ENCODE peak calls at places on chromosomes 1 and 21, in five cellular contexts. One of them, this sample, is unnamed.

GRCh38 chr1:45490121-45490622 is 791 bp downstream of the TESK2 start:
- DNase-seq in SK-N-SH: no peak
- DNase-seq in HL-60: peak
- DNase-seq in endothelial cell of umbilical vein: peak
- DNase-seq in suprapubic skin: no peak
- DNase-seq in this sample: no peak

GRCh38 chr1:236209713-236210112 is 67.4 kb downstream of the GPR137B start:
- DNase-seq in SK-N-SH: no peak
- DNase-seq in HL-60: no peak
- DNase-seq in endothelial cell of umbilical vein: no peak
- DNase-seq in suprapubic skin: no peak
- DNase-seq in this sample: no peak

GRCh38 chr1:177227978-177228720 is 57.4 kb downstream of the BRINP2 start:
- DNase-seq in SK-N-SH: no peak
- DNase-seq in HL-60: no peak
- DNase-seq in endothelial cell of umbilical vein: no peak
- DNase-seq in suprapubic skin: no peak
- DNase-seq in this sample: no peak

GRCh38 chr1:31633117-31633516 is 11.6 kb downstream of the PEF1 start:
- DNase-seq in SK-N-SH: no peak
- DNase-seq in HL-60: peak
- DNase-seq in endothelial cell of umbilical vein: no peak
- DNase-seq in suprapubic skin: no peak
- DNase-seq in this sample: no peak

GRCh38 chr1:182556279-182556678 is 32.8 kb downstream of the RNASEL start:
- DNase-seq in SK-N-SH: no peak
- DNase-seq in HL-60: no peak
- DNase-seq in endothelial cell of umbilical vein: no peak
- DNase-seq in suprapubic skin: no peak
- DNase-seq in this sample: no peak

GRCh38 chr1:45325816-45326506 is 734 bp upstream of the HPDL start:
- DNase-seq in SK-N-SH: peak
- DNase-seq in HL-60: no peak
- DNase-seq in endothelial cell of umbilical vein: no peak
- DNase-seq in suprapubic skin: no peak
- DNase-seq in this sample: no peak

GRCh38 chr21:43370091-43370658 is 56.8 kb downstream of the SIK1 start:
- DNase-seq in SK-N-SH: no peak
- DNase-seq in HL-60: no peak
- DNase-seq in endothelial cell of umbilical vein: no peak
- DNase-seq in suprapubic skin: no peak
- DNase-seq in this sample: no peak

GRCh38 chr1:169368406-169368769 is 393 bp downstream of the BLZF1 start:
- DNase-seq in SK-N-SH: peak
- DNase-seq in HL-60: peak
- DNase-seq in endothelial cell of umbilical vein: peak
- DNase-seq in suprapubic skin: no peak
- DNase-seq in this sample: peak

GRCh38 chr1:241802849-241803248 is 45.2 kb upstream of the EXO1 start:
- DNase-seq in SK-N-SH: no peak
- DNase-seq in HL-60: no peak
- DNase-seq in endothelial cell of umbilical vein: no peak
- DNase-seq in suprapubic skin: no peak
- DNase-seq in this sample: no peak

GRCh38 chr1:81836007-81836626 is 35.4 kb downstream of the ADGRL2 start:
- DNase-seq in SK-N-SH: no peak
- DNase-seq in HL-60: no peak
- DNase-seq in endothelial cell of umbilical vein: no peak
- DNase-seq in suprapubic skin: no peak
- DNase-seq in this sample: no peak

GRCh38 chr21:42460391-42461184 is 35.4 kb downstream of the RSPH1 start:
- DNase-seq in SK-N-SH: peak
- DNase-seq in HL-60: no peak
- DNase-seq in endothelial cell of umbilical vein: no peak
- DNase-seq in suprapubic skin: peak
- DNase-seq in this sample: no peak

GRCh38 chr1:24727490-24728214 is 17.6 kb upstream of the CLIC4 start:
- DNase-seq in SK-N-SH: no peak
- DNase-seq in HL-60: peak
- DNase-seq in endothelial cell of umbilical vein: no peak
- DNase-seq in suprapubic skin: no peak
- DNase-seq in this sample: no peak

GRCh38 chr1:244100276-244100675 is 49.2 kb downstream of the ZBTB18 start:
- DNase-seq in SK-N-SH: no peak
- DNase-seq in HL-60: no peak
- DNase-seq in endothelial cell of umbilical vein: no peak
- DNase-seq in suprapubic skin: no peak
- DNase-seq in this sample: no peak

GRCh38 chr1:158898722-158899121 is 32.6 kb upstream of the PYHIN1 start:
- DNase-seq in SK-N-SH: no peak
- DNase-seq in HL-60: no peak
- DNase-seq in endothelial cell of umbilical vein: no peak
- DNase-seq in suprapubic skin: no peak
- DNase-seq in this sample: no peak

GRCh38 chr1:221884821-221885220 is 142.9 kb upstream of the DUSP10 start:
- DNase-seq in SK-N-SH: no peak
- DNase-seq in HL-60: no peak
- DNase-seq in endothelial cell of umbilical vein: no peak
- DNase-seq in suprapubic skin: no peak
- DNase-seq in this sample: no peak

GRCh38 chr1:31831397-31832378 is 15.9 kb upstream of the SPOCD1 start:
- DNase-seq in SK-N-SH: no peak
- DNase-seq in HL-60: no peak
- DNase-seq in endothelial cell of umbilical vein: no peak
- DNase-seq in suprapubic skin: no peak
- DNase-seq in this sample: no peak

GRCh38 chr1:235006816-235007215 is 121.8 kb downstream of the TOMM20 start:
- DNase-seq in SK-N-SH: no peak
- DNase-seq in HL-60: no peak
- DNase-seq in endothelial cell of umbilical vein: no peak
- DNase-seq in suprapubic skin: no peak
- DNase-seq in this sample: peak

GRCh38 chr1:53448241-53448841 is 10.9 kb upstream of the DMRTB1 start:
- DNase-seq in SK-N-SH: no peak
- DNase-seq in HL-60: no peak
- DNase-seq in endothelial cell of umbilical vein: no peak
- DNase-seq in suprapubic skin: no peak
- DNase-seq in this sample: no peak

GRCh38 chr1:78410643-78411042 is 80.1 kb upstream of the PTGFR start:
- DNase-seq in SK-N-SH: no peak
- DNase-seq in HL-60: no peak
- DNase-seq in endothelial cell of umbilical vein: no peak
- DNase-seq in suprapubic skin: no peak
- DNase-seq in this sample: no peak

GRCh38 chr1:4305526-4306301 is 348.7 kb upstream of the AJAP1 start:
- DNase-seq in SK-N-SH: no peak
- DNase-seq in HL-60: no peak
- DNase-seq in endothelial cell of umbilical vein: no peak
- DNase-seq in suprapubic skin: no peak
- DNase-seq in this sample: no peak

GRCh38 chr1:238485062-238485905 is 594.6 kb upstream of the ZP4 start:
- DNase-seq in SK-N-SH: no peak
- DNase-seq in HL-60: no peak
- DNase-seq in endothelial cell of umbilical vein: no peak
- DNase-seq in suprapubic skin: no peak
- DNase-seq in this sample: peak

GRCh38 chr1:173163209-173163608 is 43.9 kb downstream of the TNFSF4 start:
- DNase-seq in SK-N-SH: no peak
- DNase-seq in HL-60: no peak
- DNase-seq in endothelial cell of umbilical vein: no peak
- DNase-seq in suprapubic skin: no peak
- DNase-seq in this sample: no peak

GRCh38 chr1:226402615-226403521 is 5.0 kb downstream of the PARP1 start:
- DNase-seq in SK-N-SH: no peak
- DNase-seq in HL-60: no peak
- DNase-seq in endothelial cell of umbilical vein: no peak
- DNase-seq in suprapubic skin: no peak
- DNase-seq in this sample: no peak

GRCh38 chr1:46619656-46620055 is 3.0 kb upstream of the MOB3C start:
- DNase-seq in SK-N-SH: no peak
- DNase-seq in HL-60: no peak
- DNase-seq in endothelial cell of umbilical vein: no peak
- DNase-seq in suprapubic skin: peak
- DNase-seq in this sample: no peak

GRCh38 chr1:9080704-9081291 is 11.4 kb upstream of the SLC2A5 start:
- DNase-seq in SK-N-SH: no peak
- DNase-seq in HL-60: no peak
- DNase-seq in endothelial cell of umbilical vein: no peak
- DNase-seq in suprapubic skin: no peak
- DNase-seq in this sample: no peak

GRCh38 chr1:23521588-23521987 is 9.4 kb downstream of the E2F2 start:
- DNase-seq in SK-N-SH: peak
- DNase-seq in HL-60: no peak
- DNase-seq in endothelial cell of umbilical vein: no peak
- DNase-seq in suprapubic skin: no peak
- DNase-seq in this sample: no peak

GRCh38 chr1:13723810-13724209 is 23.8 kb downstream of the PRDM2 start:
- DNase-seq in SK-N-SH: no peak
- DNase-seq in HL-60: peak
- DNase-seq in endothelial cell of umbilical vein: no peak
- DNase-seq in suprapubic skin: no peak
- DNase-seq in this sample: no peak

GRCh38 chr1:198890531-198890930 is 251.7 kb downstream of the PTPRC start:
- DNase-seq in SK-N-SH: no peak
- DNase-seq in HL-60: no peak
- DNase-seq in endothelial cell of umbilical vein: no peak
- DNase-seq in suprapubic skin: no peak
- DNase-seq in this sample: no peak

GRCh38 chr1:180680558-180681144 is 48.8 kb downstream of the XPR1 start:
- DNase-seq in SK-N-SH: no peak
- DNase-seq in HL-60: no peak
- DNase-seq in endothelial cell of umbilical vein: no peak
- DNase-seq in suprapubic skin: no peak
- DNase-seq in this sample: no peak

DNA sequence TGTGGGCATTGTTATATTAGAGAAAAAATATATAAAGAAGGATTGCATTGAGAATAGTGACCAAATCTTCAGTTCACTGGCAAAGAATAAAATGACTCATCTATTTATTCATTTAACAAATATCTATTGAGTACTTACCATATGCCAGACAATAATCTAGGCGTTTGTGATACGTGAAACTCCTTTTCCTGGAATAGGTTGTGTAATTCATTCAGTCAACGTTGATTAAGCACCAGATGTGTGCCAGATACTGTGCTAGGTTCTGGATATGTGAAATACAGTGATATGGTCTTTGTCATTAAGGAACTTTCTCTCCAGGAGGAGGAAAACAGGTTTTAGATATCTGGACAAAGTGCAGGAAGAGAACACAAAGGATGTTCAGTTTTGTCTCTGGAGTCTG is 344.5 kb downstream of the RWDD3 start:
- DNase-seq in SK-N-SH: no peak
- DNase-seq in HL-60: no peak
- DNase-seq in endothelial cell of umbilical vein: no peak
- DNase-seq in suprapubic skin: no peak
- DNase-seq in this sample: no peak
- H3K27ac ChIP-seq in SK-N-SH: peak
- H3K27ac ChIP-seq in HL-60: no peak
- H3K27ac ChIP-seq in endothelial cell of umbilical vein: no peak
- H3K27ac ChIP-seq in suprapubic skin: no peak
- H3K27ac ChIP-seq in this sample: no peak

GRCh38 chr21:32519945-32520884 is 65.1 kb downstream of the TCP10L start:
- DNase-seq in SK-N-SH: no peak
- DNase-seq in HL-60: no peak
- DNase-seq in endothelial cell of umbilical vein: peak
- DNase-seq in suprapubic skin: no peak
- DNase-seq in this sample: no peak

GRCh38 chr21:32523463-32523862 is 61.9 kb downstream of the TCP10L start:
- DNase-seq in SK-N-SH: no peak
- DNase-seq in HL-60: no peak
- DNase-seq in endothelial cell of umbilical vein: peak
- DNase-seq in suprapubic skin: no peak
- DNase-seq in this sample: no peak

GRCh38 chr21:32524010-32524719 is 61.2 kb downstream of the TCP10L start:
- DNase-seq in SK-N-SH: no peak
- DNase-seq in HL-60: no peak
- DNase-seq in endothelial cell of umbilical vein: peak
- DNase-seq in suprapubic skin: no peak
- DNase-seq in this sample: no peak

GRCh38 chr21:32520885-32521735 is 64.2 kb downstream of the TCP10L start:
- DNase-seq in SK-N-SH: peak
- DNase-seq in HL-60: peak
- DNase-seq in endothelial cell of umbilical vein: peak
- DNase-seq in suprapubic skin: peak
- DNase-seq in this sample: peak

GRCh38 chr21:32521736-32522360 is 63.5 kb downstream of the TCP10L start:
- DNase-seq in SK-N-SH: no peak
- DNase-seq in HL-60: no peak
- DNase-seq in endothelial cell of umbilical vein: peak
- DNase-seq in suprapubic skin: no peak
- DNase-seq in this sample: no peak
- TF ChIP-seq POLR2AphosphoS5 in SK-N-SH: peak
- TF ChIP-seq POLR2AphosphoS5 in HL-60: no peak
- TF ChIP-seq POLR2AphosphoS5 in endothelial cell of umbilical vein: peak
- TF ChIP-seq POLR2AphosphoS5 in suprapubic skin: no peak
- TF ChIP-seq POLR2AphosphoS5 in this sample: no peak

GRCh38 chr1:43451701-43452532 is 1.8 kb downstream of the HYI start:
- DNase-seq in SK-N-SH: no peak
- DNase-seq in HL-60: no peak
- DNase-seq in endothelial cell of umbilical vein: no peak
- DNase-seq in suprapubic skin: no peak
- DNase-seq in this sample: no peak
- H3K27ac ChIP-seq in SK-N-SH: no peak
- H3K27ac ChIP-seq in HL-60: no peak
- H3K27ac ChIP-seq in endothelial cell of umbilical vein: no peak
- H3K27ac ChIP-seq in suprapubic skin: no peak
- H3K27ac ChIP-seq in this sample: no peak

DNA sequence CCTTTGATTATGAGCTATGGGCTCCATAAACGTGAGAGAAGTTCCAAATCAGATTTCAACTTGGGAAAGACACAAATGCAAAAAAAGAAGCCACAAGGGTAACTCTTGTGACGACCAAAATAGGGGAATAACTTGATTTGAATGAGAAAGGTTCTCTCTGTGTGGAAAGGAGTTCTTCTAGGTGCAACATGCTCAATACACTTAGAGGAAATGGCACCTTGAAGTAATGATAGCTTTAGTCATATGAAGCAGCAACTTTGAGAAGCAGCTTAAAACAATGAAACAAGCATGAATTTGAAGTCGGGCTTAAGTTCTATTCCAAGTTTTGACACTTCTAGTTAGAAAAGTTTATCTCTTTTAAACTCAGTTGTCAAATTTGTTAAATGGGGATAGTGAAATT is 21.8 kb upstream of the RGS1 start:
- DNase-seq in SK-N-SH: no peak
- DNase-seq in HL-60: no peak
- DNase-seq in endothelial cell of umbilical vein: no peak
- DNase-seq in suprapubic skin: no peak
- DNase-seq in this sample: no peak
- TF ChIP-seq POLR2AphosphoS5 in SK-N-SH: no peak
- TF ChIP-seq POLR2AphosphoS5 in HL-60: no peak
- TF ChIP-seq POLR2AphosphoS5 in endothelial cell of umbilical vein: no peak
- TF ChIP-seq POLR2AphosphoS5 in suprapubic skin: no peak
- TF ChIP-seq POLR2AphosphoS5 in this sample: no peak

This sample was measured in prostate gland.